ENCODE peak calls at places on chromosomes 3 and 15, in four cellular contexts. K is choroid plexus epithelial cell, H is NCI-H1105, C is GOT3. U is an unnamed sample.

GRCh38 chr3:135514064-135514455 is 451.5 kb upstream of the PPP2R3A start:
- DNase-seq in H (no peak), K (no peak), C (no peak), U (peak; percentile 11)

GRCh38 chr3:194327030-194327413 is 24.1 kb downstream of the CPN2 start:
- DNase-seq in K (no peak), C (no peak), H (no peak), U (no peak)

GRCh38 chr3:20060924-20061323 is 20.7 kb downstream of the KAT2B start:
- DNase-seq in C (no peak), H (no peak), K (peak; percentile 72), U (peak; percentile 78)

GRCh38 chr3:16069149-16069922 is 105.1 kb upstream of the GALNT15 start:
- DNase-seq in K (peak; percentile 97), C (no peak), H (no peak), U (peak; percentile 95)

GRCh38 chr3:70358978-70359580 is 46.6 kb upstream of the MDFIC2 start:
- DNase-seq in C (no peak), H (no peak), K (peak; percentile 81), U (peak; percentile 68)

GRCh38 chr3:141085331-141086047 is 34.3 kb downstream of the SPSB4 start:
- DNase-seq in C (no peak), K (peak; percentile 19), H (no peak), U (no peak)

GRCh38 chr3:52891164-52891563 is 6.2 kb downstream of the STIMATE start:
- DNase-seq in K (no peak), H (no peak), C (no peak), U (no peak)

GRCh38 chr15:34725565-34725964 is 29.2 kb downstream of the GJD2 start:
- DNase-seq in K (no peak), H (no peak), C (no peak), U (no peak)

GRCh38 chr15:70421197-70421482 is 323.4 kb upstream of the TLE3 start:
- DNase-seq in K (no peak), C (no peak), H (peak; percentile 92), U (no peak)

GRCh38 chr3:98021821-98022220 is 13.3 kb downstream of the GABRR3 start:
- DNase-seq in K (peak; percentile 47), C (no peak), H (no peak), U (peak; percentile 51)